ENCODE peak calls at places on chromosomes 1 and 21, in five cellular contexts. F, J, E, D and A are unnamed samples.

GRCh38 chr1:49293016-49293415 is 516.3 kb upstream of the BEND5 start:
- DNase-seq in J (no peak), D (no peak), E (no peak), F (no peak), A (no peak)

GRCh38 chr1:75725256-75725655 is 747 bp downstream of the ACADM start:
- DNase-seq in F (peak), J (peak), E (no peak), D (no peak), A (peak)

GRCh38 chr1:57788333-57788732 is 364.5 kb upstream of the DAB1 start:
- DNase-seq in J (peak), F (no peak), D (no peak), E (no peak), A (no peak)

GRCh38 chr1:6508876-6509602 is 17.6 kb upstream of the PLEKHG5 start:
- DNase-seq in E (no peak), D (no peak), F (no peak), J (no peak), A (peak)

GRCh38 chr1:167482184-167482583 is 36.1 kb downstream of the CD247 start:
- DNase-seq in D (no peak), F (no peak), J (no peak), E (no peak), A (no peak)

GRCh38 chr1:172322219-172323061 is 98.0 kb upstream of the C1orf105 start:
- DNase-seq in F (peak), E (no peak), J (peak), D (no peak), A (no peak)

GRCh38 chr1:3799976-3800685 is 3.8 kb upstream of the LRRC47 start:
- DNase-seq in D (no peak), F (peak), J (no peak), E (no peak), A (no peak)

GRCh38 chr1:152752225-152752624 is 5.6 kb upstream of the KPRP start:
- DNase-seq in E (no peak), F (no peak), J (peak), D (no peak), A (no peak)

GRCh38 chr1:200448034-200448762 is 38.4 kb upstream of the ZNF281 start:
- DNase-seq in E (no peak), F (no peak), D (no peak), J (no peak), A (no peak)

GRCh38 chr1:54325705-54326461 is 80.3 kb downstream of the SSBP3 start:
- DNase-seq in D (no peak), F (no peak), E (no peak), J (no peak), A (no peak)

GRCh38 chr1:53535846-53536245 is 76.6 kb downstream of the DMRTB1 start:
- DNase-seq in D (no peak), F (peak), J (peak), E (no peak), A (no peak)

GRCh38 chr1:114094303-114094663 is 59.4 kb downstream of the SYT6 start:
- DNase-seq in D (no peak), F (no peak), E (no peak), J (peak), A (no peak)

GRCh38 chr1:155050560-155051341 is at the start of gene ADAM15:
- DNase-seq in J (peak), E (peak), F (peak), D (peak), A (peak)

GRCh38 chr1:148318123-148318899 is 164.8 kb downstream of the PPIAL4G start:
- DNase-seq in D (no peak), J (peak), F (no peak), E (no peak), A (peak)

GRCh38 chr1:51715369-51715768 is 98.5 kb downstream of the OSBPL9 start:
- DNase-seq in D (no peak), J (no peak), E (no peak), F (no peak), A (no peak)

GRCh38 chr1:58158006-58158405 is 388.5 kb downstream of the OMA1 start:
- DNase-seq in E (no peak), F (no peak), J (no peak), D (no peak), A (no peak)

GRCh38 chr21:45584786-45585185 is 42.5 kb upstream of the SLC19A1 start:
- DNase-seq in F (no peak), J (no peak), E (no peak), D (no peak), A (no peak)

GRCh38 chr1:2235300-2235998 is 7.3 kb downstream of the SKI start:
- DNase-seq in E (no peak), F (peak), J (no peak), D (no peak), A (no peak)

GRCh38 chr1:203584040-203584439 is 42.6 kb upstream of the ATP2B4 start:
- DNase-seq in J (peak), E (no peak), D (no peak), F (peak), A (no peak)

GRCh38 chr21:34029724-34030528 is 43.5 kb upstream of the MRPS6 start:
- DNase-seq in E (no peak), D (no peak), F (peak), J (peak), A (no peak)

GRCh38 chr1:169698976-169699375 is 12.4 kb downstream of the SELL start:
- DNase-seq in J (no peak), E (no peak), D (no peak), F (no peak), A (peak)